ENCODE peak calls at places on chromosomes 7 and 10, in four cellular contexts. T, G, D and Z are unnamed samples.

GRCh38 chr10:7551891-7552731 is 114.7 kb downstream of the ITIH5 start:
- DNase-seq in D (no peak), G (no peak), T (no peak), Z (no peak)

GRCh38 chr7:140525741-140526140 is 46.4 kb upstream of the MKRN1 start:
- DNase-seq in D (no peak), G (peak), T (no peak), Z (no peak)

GRCh38 chr7:150829426-150829825 is 22.9 kb upstream of the AOC1 start:
- DNase-seq in T (no peak), D (no peak), G (no peak), Z (no peak)

GRCh38 chr10:114372179-114372578 is 32.1 kb downstream of the AFAP1L2 start:
- DNase-seq in G (no peak), T (no peak), D (no peak), Z (peak)

GRCh38 chr7:68862736-68863135 is 735.5 kb upstream of the AUTS2 start:
- DNase-seq in T (no peak), D (no peak), G (no peak), Z (no peak)

GRCh38 chr7:70434376-70434775 is 697.6 kb upstream of the GALNT17 start:
- DNase-seq in T (no peak), D (no peak), G (no peak), Z (no peak)

GRCh38 chr7:6640246-6640721 is 3.2 kb downstream of the ZNF316 start:
- DNase-seq in D (no peak), G (peak), T (no peak), Z (peak)

GRCh38 chr7:74376256-74377036 is 77.3 kb upstream of the GTF2IRD1 start:
- DNase-seq in D (no peak), T (no peak), G (no peak), Z (no peak)

GRCh38 chr10:14543048-14543903 is 212.6 kb upstream of the FRMD4A start:
- DNase-seq in T (no peak), G (peak), D (no peak), Z (peak)

GRCh38 chr7:67644149-67644548 is 647.5 kb downstream of the TYW1 start:
- DNase-seq in D (no peak), G (no peak), T (no peak), Z (no peak)

GRCh38 chr10:89744021-89744420 is 42.6 kb downstream of the KIF20B start:
- DNase-seq in G (peak), D (no peak), T (no peak), Z (peak)

GRCh38 chr10:13604641-13605040 is 17.9 kb downstream of the PRPF18 start:
- DNase-seq in G (no peak), T (no peak), D (no peak), Z (no peak)

GRCh38 chr10:1369197-1369596 is 313.0 kb downstream of the WDR37 start:
- DNase-seq in T (no peak), G (no peak), D (no peak), Z (no peak)

GRCh38 chr7:1741751-1742554 is 71.9 kb downstream of the ELFN1 start:
- DNase-seq in D (no peak), G (no peak), T (no peak), Z (peak)

GRCh38 chr10:77513783-77514331 is 123.8 kb downstream of the KCNMA1 start:
- DNase-seq in G (peak), D (no peak), T (peak), Z (peak)

GRCh38 chr7:96088579-96088978 is 233.3 kb downstream of the SLC25A13 start:
- DNase-seq in G (peak), T (no peak), D (no peak), Z (peak)